ENCODE peak calls at places on chromosomes 13 and 19, in nine cellular contexts. K is colonic mucosa; N is stomach; H is left ventricle myocardium inferior; I is brain microvascular endothelial cell; P is CD8-positive, alpha-beta T cell; L is body of pancreas; M is ascending aorta; Y is MM.1S. G is an unnamed sample. For H3K36me3, the result is how much of the 10 kb centered on the place peaks cover.

GRCh38 chr19:1691589-1692290 is 39.3 kb upstream of the TCF3 start:
- DNase-seq in K (no peak), N (no peak), H (no peak), I (no peak), P (no peak), L (no peak), M (no peak), Y (no peak), G (no peak)

GRCh38 chr19:31553844-31554215 is 204.6 kb upstream of the TSHZ3 start:
- DNase-seq in K (no peak), N (no peak), H (no peak), I (no peak), P (no peak), L (no peak), M (no peak), Y (no peak), G (no peak)

GRCh38 chr13:63609574-63609973 is 2193.9 kb upstream of the PCDH20 start:
- DNase-seq in K (no peak), N (no peak), H (no peak), I (no peak), P (no peak), L (no peak), M (no peak), Y (no peak), G (no peak)

GRCh38 chr13:97434417-97435296 is 688 bp downstream of the RAP2A start:
- DNase-seq in K (peak), N (peak), H (peak), I (peak), P (peak), L (peak), M (peak), Y (peak), G (peak)

GRCh38 chr19:47780215-47780551 is 1.7 kb downstream of the SELENOW start:
- DNase-seq in K (no peak), N (no peak), H (no peak), I (no peak), P (no peak), L (no peak), M (no peak), Y (no peak), G (no peak)

GRCh38 chr19:13839193-13839937 is 37.6 kb upstream of the NANOS3 start:
- DNase-seq in K (peak), N (peak), H (peak), I (no peak), P (peak), L (peak), M (peak), Y (peak), G (peak)

GRCh38 chr19:40610396-40611064 is 9.4 kb downstream of the LTBP4 start:
- DNase-seq in K (peak), N (peak), H (peak), I (no peak), P (peak), L (peak), M (no peak), Y (peak), G (peak)

GRCh38 chr19:38369584-38369983 is 4.8 kb upstream of the PSMD8 start:
- DNase-seq in K (no peak), N (no peak), H (no peak), I (no peak), P (no peak), L (no peak), M (no peak), Y (no peak), G (no peak)

GRCh38 chr13:61410669-61411297 is 4.9 kb downstream of the PCDH20 start:
- DNase-seq in K (no peak), N (no peak), H (no peak), I (no peak), P (no peak), L (no peak), M (no peak), Y (peak), G (no peak)

GRCh38 chr13:91291078-91291477 is 56.4 kb upstream of the MIR17HG start:
- DNase-seq in K (no peak), N (no peak), H (no peak), I (no peak), P (no peak), L (no peak), M (no peak), Y (no peak), G (no peak)

GRCh38 chr19:54462713-54463530 is 656 bp downstream of the LENG9 start:
- DNase-seq in K (peak), N (peak), H (peak), I (peak), P (peak), L (peak), M (no peak), Y (peak), G (peak)

GRCh38 chr19:53055117-53055516 is 10.6 kb downstream of the ERVV-2 start:
- DNase-seq in K (no peak), N (no peak), H (no peak), I (peak), P (no peak), L (no peak), M (no peak), Y (no peak), G (no peak)

GRCh38 chr19:13118424-13119193 is 545 bp downstream of the NACC1 start:
- DNase-seq in K (peak), N (peak), H (peak), I (no peak), P (peak), L (no peak), M (no peak), Y (peak), G (peak)

GRCh38 chr13:29993716-29994488 is 143.5 kb upstream of the UBL3 start:
- DNase-seq in K (no peak), N (no peak), H (no peak), I (peak), P (no peak), L (no peak), M (no peak), Y (no peak), G (no peak)

GRCh38 chr19:38042132-38042531 is 135.1 kb downstream of the SIPA1L3 start:
- DNase-seq in K (no peak), N (no peak), H (no peak), I (no peak), P (no peak), L (no peak), M (no peak), Y (no peak), G (no peak)

GRCh38 chr13:66562054-66562453 is 668.1 kb downstream of the PCDH9 start:
- DNase-seq in K (no peak), N (no peak), H (no peak), I (no peak), P (no peak), L (no peak), M (no peak), Y (no peak), G (no peak)

GRCh38 chr13:46575321-46575721 is 22.4 kb downstream of the LRCH1 start:
- DNase-seq in K (no peak), N (no peak), H (no peak), I (no peak), P (no peak), L (no peak), M (no peak), Y (no peak), G (no peak)

GRCh38 chr19:49057636-49058234 is at the start of gene CGB7:
- DNase-seq in K (peak), N (peak), H (peak), I (peak), P (no peak), L (peak), M (no peak), Y (no peak), G (peak)

GRCh38 chr13:98325724-98326123 is 148.7 kb upstream of the RNF113B start:
- DNase-seq in K (no peak), N (no peak), H (no peak), I (no peak), P (no peak), L (no peak), M (no peak), Y (no peak), G (no peak)

GRCh38 chr19:29942404-29943261 is 594 bp downstream of the URI1 start:
- DNase-seq in K (peak), N (peak), H (peak), I (peak), P (peak), L (peak), M (no peak), Y (peak), G (peak)

GRCh38 chr19:35135389-35135909 is 590 bp upstream of the LGI4 start:
- DNase-seq in K (peak), N (peak), H (peak), I (peak), P (peak), L (peak), M (no peak), Y (peak), G (peak)

GRCh38 chr13:85266771-85267170 is 532.4 kb downstream of the SLITRK6 start:
- DNase-seq in K (no peak), N (no peak), H (no peak), I (peak), P (no peak), L (no peak), M (no peak), Y (no peak), G (no peak)

DNA sequence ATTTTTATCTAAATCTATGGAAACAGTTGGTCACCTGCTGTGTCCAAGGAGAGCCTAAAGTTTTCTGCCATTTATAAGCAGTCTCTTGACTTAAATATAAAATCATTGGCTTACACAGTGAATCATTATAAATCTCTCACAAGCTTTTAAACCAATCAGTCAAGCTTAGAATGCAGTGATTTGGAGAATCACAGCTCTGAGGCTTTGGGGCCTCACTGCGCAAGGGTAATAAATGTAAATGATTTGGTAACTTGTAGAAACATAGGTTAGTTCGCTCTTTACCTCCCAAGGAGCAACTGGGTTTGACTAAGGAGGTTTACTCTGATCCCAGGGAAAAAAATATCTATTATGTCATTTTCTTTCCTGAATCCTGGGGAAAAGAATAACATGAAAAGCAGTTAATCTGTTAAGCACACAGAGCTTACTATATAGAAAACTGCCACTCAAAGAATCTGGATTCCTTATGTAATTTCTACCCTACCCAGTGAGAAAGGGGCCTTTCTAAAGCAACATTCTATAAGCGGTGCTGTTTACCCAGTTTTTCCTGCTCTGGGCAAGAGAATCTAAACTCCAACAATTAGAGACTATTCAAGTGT is 128.2 kb downstream of the MZT1 start:
- DNase-seq in K (no peak), N (no peak), H (no peak), I (no peak), P (no peak), L (no peak), M (no peak), Y (no peak), G (no peak)
- H3K36me3 ChIP-seq in K (under half), N (under half), H (under half), I (under half), P (under half), L (under half), M (under half), Y (under half), G (under half)

GRCh38 chr13:110644892-110645521 is 29.7 kb downstream of the NAXD start:
- DNase-seq in K (peak), N (peak), H (peak), I (peak), P (peak), L (peak), M (peak), Y (peak), G (peak)
- H3K27ac ChIP-seq in K (no peak), N (no peak), H (peak), I (no peak), P (no peak), L (no peak), M (no peak), Y (no peak), G (no peak)

GRCh38 chr19:5608271-5608666 is 14.3 kb downstream of the SAFB2 start:
- DNase-seq in K (no peak), N (no peak), H (no peak), I (no peak), P (no peak), L (no peak), M (no peak), Y (no peak), G (no peak)
- H3K36me3 ChIP-seq in K (under half), N (half or more), H (half or more), I (half or more), P (half or more), L (under half), M (half or more), Y (under half), G (half or more)

DNA sequence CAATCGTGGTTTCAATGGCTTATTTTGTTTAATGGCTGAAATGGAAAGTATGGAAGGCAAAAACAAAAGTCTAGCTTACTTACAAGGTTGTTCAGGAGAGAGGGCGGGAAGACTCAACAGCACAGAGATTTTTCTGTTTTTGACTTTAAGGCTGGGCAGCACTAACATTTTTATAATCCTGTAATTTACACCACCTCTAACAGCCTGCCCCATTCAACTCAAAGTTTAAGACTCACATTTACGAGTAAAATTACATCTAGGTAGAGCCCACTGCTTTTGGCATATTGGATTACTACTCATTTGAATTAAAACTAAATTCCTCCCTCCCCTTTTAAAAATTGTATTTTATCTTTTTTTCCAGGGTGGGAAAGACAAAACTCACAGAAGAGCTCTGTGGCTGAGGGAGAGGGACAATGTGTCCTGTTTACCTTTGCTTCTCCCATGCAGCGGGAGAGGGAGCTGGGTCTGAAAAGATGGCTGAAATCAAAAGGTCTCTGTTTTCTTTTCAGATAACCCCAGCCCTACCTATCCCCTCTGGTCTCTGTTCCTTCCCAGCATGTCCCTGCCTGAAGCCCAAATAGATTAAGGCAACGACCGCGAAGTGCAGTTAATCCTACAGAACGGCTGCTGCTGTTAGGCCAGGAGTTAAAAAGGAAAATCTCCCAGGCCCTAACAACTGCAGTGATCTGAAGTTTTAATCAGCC is 6.6 kb downstream of the EFNB2 start:
- DNase-seq in K (no peak), N (no peak), H (no peak), I (no peak), P (no peak), L (no peak), M (no peak), Y (no peak), G (no peak)
- H3K27ac ChIP-seq in K (no peak), N (no peak), H (no peak), I (no peak), P (no peak), L (no peak), M (peak), Y (no peak), G (no peak)

DNA sequence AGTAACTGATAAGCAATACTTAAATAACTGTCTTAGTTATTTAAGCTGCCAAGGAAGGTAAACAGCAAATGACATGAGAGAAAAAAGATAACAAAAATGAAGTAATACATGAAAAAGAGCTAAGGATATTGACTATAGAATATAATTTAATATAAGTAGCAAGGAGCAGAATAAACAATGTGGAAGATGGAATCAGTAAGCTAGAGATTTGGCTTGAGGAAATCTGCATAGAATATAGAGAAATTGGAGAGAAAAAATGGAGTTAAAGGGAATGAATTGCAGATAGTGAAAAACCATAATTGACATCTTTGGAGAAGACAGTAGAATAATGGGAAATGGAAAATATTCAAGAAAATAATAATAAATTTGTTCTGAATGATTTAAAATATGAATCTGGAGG is 127.1 kb downstream of the PDS5B start:
- DNase-seq in K (no peak), N (no peak), H (no peak), I (no peak), P (no peak), L (no peak), M (no peak), Y (no peak), G (no peak)
- H3K36me3 ChIP-seq in K (under half), N (under half), H (half or more), I (under half), P (under half), L (under half), M (under half), Y (under half), G (half or more)

DNA sequence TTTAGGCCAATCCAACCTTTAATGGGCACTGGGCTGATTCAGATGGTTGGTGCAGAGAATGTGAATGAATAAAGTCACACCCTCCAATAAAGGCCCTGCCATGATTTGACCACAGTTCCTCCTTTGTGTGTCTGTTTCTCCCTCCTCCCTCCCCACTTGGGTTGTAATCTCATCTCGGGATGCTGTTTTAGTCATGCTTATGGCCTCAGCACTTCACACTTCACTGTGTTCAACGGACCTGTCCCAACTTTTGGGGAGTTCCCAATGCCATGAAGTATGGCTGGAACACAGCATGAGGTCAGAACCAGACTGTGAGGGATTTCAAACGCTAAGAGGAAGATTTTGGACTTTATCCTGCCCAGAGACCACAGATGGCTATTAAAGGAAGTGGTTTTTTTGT is 5.6 kb upstream of the RAB8A start:
- DNase-seq in K (peak), N (no peak), H (no peak), I (no peak), P (no peak), L (no peak), M (no peak), Y (no peak), G (no peak)
- H3K27ac ChIP-seq in K (peak), N (peak), H (no peak), I (no peak), P (no peak), L (no peak), M (no peak), Y (no peak), G (no peak)

GRCh38 chr13:114269281-114269770 is 12.1 kb upstream of the UPF3A start:
- DNase-seq in K (no peak), N (no peak), H (no peak), I (no peak), P (no peak), L (no peak), M (no peak), Y (no peak), G (no peak)
- H3K36me3 ChIP-seq in K (under half), N (half or more), H (half or more), I (half or more), P (under half), L (under half), M (half or more), Y (under half), G (half or more)

GRCh38 chr19:11535792-11536595 is 2.7 kb upstream of the CNN1 start:
- DNase-seq in K (peak), N (peak), H (peak), I (peak), P (peak), L (peak), M (peak), Y (peak), G (peak)

GRCh38 chr19:11528551-11529341 is at the start of gene ECSIT:
- DNase-seq in K (peak), N (peak), H (peak), I (peak), P (peak), L (peak), M (peak), Y (peak), G (peak)

GRCh38 chr19:11534538-11534937 is 4.1 kb upstream of the CNN1 start:
- DNase-seq in K (no peak), N (no peak), H (no peak), I (no peak), P (no peak), L (no peak), M (no peak), Y (no peak), G (no peak)

GRCh38 chr19:11530432-11530831 is 1.5 kb upstream of the ECSIT start:
- DNase-seq in K (peak), N (peak), H (peak), I (peak), P (no peak), L (peak), M (no peak), Y (peak), G (peak)
- H3K27ac ChIP-seq in K (no peak), N (peak), H (peak), I (no peak), P (no peak), L (no peak), M (peak), Y (no peak), G (no peak)

GRCh38 chr13:26406791-26407190 is 150.7 kb upstream of the WASF3 start:
- DNase-seq in K (no peak), N (no peak), H (no peak), I (no peak), P (no peak), L (no peak), M (no peak), Y (no peak), G (no peak)

GRCh38 chr13:26401578-26402021 is 147.7 kb downstream of the CDK8 start:
- DNase-seq in K (no peak), N (no peak), H (no peak), I (no peak), P (no peak), L (no peak), M (no peak), Y (peak), G (no peak)

GRCh38 chr13:26400545-26400944 is 146.6 kb downstream of the CDK8 start:
- DNase-seq in K (no peak), N (no peak), H (no peak), I (no peak), P (no peak), L (no peak), M (no peak), Y (peak), G (no peak)

GRCh38 chr13:26401069-26401468 is 147.1 kb downstream of the CDK8 start:
- DNase-seq in K (no peak), N (no peak), H (no peak), I (no peak), P (no peak), L (no peak), M (no peak), Y (no peak), G (no peak)
- H3K36me3 ChIP-seq in K (under half), N (under half), H (half or more), I (under half), P (under half), L (under half), M (under half), Y (under half), G (under half)